ENCODE peak calls at places on chromosomes 11 and 22, in ten cellular contexts. Y is IMR-90; P is BE2C; N is activated T-cell treated with anti-CD3 and anti-CD28 coated beads, Interleukin-2, amount 50 U/mL, for 4 hours; O is aorta; B is activated CD8-positive, alpha-beta T cell treated with anti-CD3 and anti-CD28 coated beads for 36 hours; T is SJSA1; X is endothelial cell; R is kidney epithelial cell; J is LHCN-M2. K is an unnamed sample.

GRCh38 chr11:69832561-69833413 is 13.6 kb upstream of the FGF3 start:
- DNase-seq in T (no peak), N (no peak), X (no peak), O (no peak), Y (no peak), R (no peak), P (no peak), J (no peak), B (no peak), K (no peak)

GRCh38 chr11:22558638-22559037 is 67.0 kb downstream of the FANCF start:
- DNase-seq in P (peak; percentile 37), X (no peak), B (no peak), R (no peak), Y (peak; percentile 1), J (peak; percentile 1), N (no peak), O (no peak), T (no peak), K (no peak)

GRCh38 chr11:117334896-117335295 is 7.2 kb downstream of the CEP164 start:
- DNase-seq in R (no peak), J (no peak), N (no peak), P (no peak), B (no peak), T (no peak), O (no peak), Y (no peak), X (no peak), K (no peak)

GRCh38 chr11:22920939-22921565 is 60.8 kb upstream of the CCDC179 start:
- DNase-seq in P (peak; percentile 29), Y (peak; percentile 76), N (no peak), O (no peak), T (peak; percentile 11), R (peak; percentile 4), J (peak; percentile 56), X (peak; percentile 32), B (peak; percentile 30), K (peak; percentile 12)

GRCh38 chr22:29202231-29203192 is 3.2 kb upstream of the EMID1 start:
- DNase-seq in N (peak; percentile 11), B (peak; percentile 91), Y (peak; percentile 55), T (peak; percentile 99), X (peak; percentile 35), R (no peak), J (no peak), P (peak; percentile 38), O (peak; percentile 82), K (no peak)

GRCh38 chr11:45919276-45919675 is 1.6 kb upstream of the PEX16 start:
- DNase-seq in P (no peak), O (peak; percentile 51), B (no peak), Y (no peak), J (no peak), T (no peak), R (no peak), N (no peak), X (no peak), K (no peak)

GRCh38 chr22:46695346-46696224 is 42.5 kb downstream of the CERK start:
- DNase-seq in Y (no peak), T (no peak), J (no peak), N (no peak), B (no peak), X (no peak), P (no peak), O (no peak), R (no peak), K (no peak)

GRCh38 chr22:33853200-33854097 is 66.8 kb downstream of the LARGE1 start:
- DNase-seq in J (peak; percentile 83), P (no peak), O (peak; percentile 83), Y (peak; percentile 77), N (no peak), R (peak; percentile 48), T (peak; percentile 77), B (peak; percentile 4), X (no peak), K (no peak)

GRCh38 chr11:115276799-115277198 is 227.4 kb downstream of the CADM1 start:
- DNase-seq in P (peak; percentile 74), R (no peak), O (no peak), N (no peak), T (no peak), X (no peak), J (no peak), Y (no peak), B (no peak), K (no peak)

GRCh38 chr22:19515654-19516377 is 8.4 kb downstream of the CLDN5 start:
- DNase-seq in N (no peak), P (no peak), O (peak; percentile 46), J (no peak), R (no peak), X (no peak), B (no peak), Y (no peak), T (no peak), K (no peak)

GRCh38 chr11:130806746-130807145 is 109.5 kb downstream of the SNX19 start:
- DNase-seq in P (no peak), N (no peak), Y (no peak), R (no peak), T (no peak), B (no peak), O (no peak), X (no peak), J (no peak), K (no peak)

GRCh38 chr11:1085440-1086170 is 10.9 kb downstream of the MUC2 start:
- DNase-seq in T (no peak), N (no peak), J (no peak), B (no peak), R (no peak), Y (no peak), X (no peak), P (no peak), O (peak; percentile 69), K (no peak)

GRCh38 chr11:20363500-20364411 is at the start of gene HTATIP2:
- DNase-seq in O (peak; percentile 91), Y (peak; percentile 33), N (peak; percentile 72), P (peak; percentile 45), R (no peak), T (peak; percentile 72), X (peak; percentile 37), J (peak; percentile 44), B (peak; percentile 79), K (no peak)

GRCh38 chr11:120376547-120377182 is 40.5 kb downstream of the ARHGEF12 start:
- DNase-seq in O (no peak), X (no peak), P (no peak), B (no peak), J (no peak), T (no peak), R (no peak), N (no peak), Y (no peak), K (no peak)

GRCh38 chr22:45450931-45451651 is 37.6 kb downstream of the RIBC2 start:
- DNase-seq in B (no peak), P (no peak), N (no peak), R (no peak), Y (peak; percentile 97), T (no peak), X (no peak), J (peak; percentile 17), O (no peak), K (no peak)

GRCh38 chr11:86492370-86493030 is 117.8 kb downstream of the CCDC81 start:
- DNase-seq in Y (no peak), J (no peak), R (no peak), O (no peak), N (no peak), T (no peak), P (no peak), B (no peak), X (no peak), K (no peak)

GRCh38 chr11:25065711-25066110 is 568.9 kb downstream of the LUZP2 start:
- DNase-seq in J (no peak), T (no peak), Y (peak; percentile 78), O (no peak), B (no peak), R (peak; percentile 44), P (no peak), X (no peak), N (no peak), K (peak; percentile 31)

GRCh38 chr22:37633082-37633692 is 6.3 kb upstream of the SH3BP1 start:
- DNase-seq in T (no peak), R (no peak), J (peak; percentile 88), Y (no peak), N (no peak), P (no peak), O (no peak), B (peak; percentile 91), X (no peak), K (no peak)

GRCh38 chr11:128451651-128452470 is 135.5 kb downstream of the ETS1 start:
- DNase-seq in J (no peak), N (no peak), O (peak; percentile 89), T (peak; percentile 52), P (no peak), X (no peak), Y (peak; percentile 57), R (no peak), B (no peak), K (no peak)

GRCh38 chr11:78168539-78169477 is 19.6 kb downstream of the KCTD21 start:
- DNase-seq in N (no peak), B (no peak), Y (peak; percentile 88), J (peak; percentile 47), P (peak; percentile 94), R (no peak), X (peak; percentile 19), T (peak; percentile 35), O (peak; percentile 96), K (no peak)

GRCh38 chr11:120065176-120065575 is 72.7 kb downstream of the TRIM29 start:
- DNase-seq in O (no peak), T (no peak), P (no peak), B (no peak), J (no peak), X (no peak), N (no peak), Y (no peak), R (no peak), K (no peak)

GRCh38 chr22:18906896-18907295 is 776 bp downstream of the DGCR6 start:
- DNase-seq in N (no peak), P (peak; percentile 8), Y (no peak), J (no peak), O (no peak), R (no peak), T (no peak), B (no peak), X (no peak), K (no peak)

GRCh38 chr11:70073881-70074371 is 4.2 kb upstream of the ANO1 start:
- DNase-seq in Y (peak; percentile 73), T (peak; percentile 75), J (no peak), R (no peak), O (peak; percentile 80), N (no peak), B (peak; percentile 48), P (no peak), X (no peak), K (no peak)

GRCh38 chr11:85694385-85694980 is 8.5 kb upstream of the CCDC89 start:
- DNase-seq in N (no peak), B (no peak), Y (peak; percentile 71), R (no peak), J (peak; percentile 58), T (peak; percentile 11), P (no peak), X (no peak), O (no peak), K (no peak)

GRCh38 chr22:48361099-48361639 is 1466.5 kb downstream of the BRD1 start:
- DNase-seq in Y (no peak), N (no peak), P (no peak), B (no peak), X (no peak), O (no peak), T (no peak), J (no peak), R (no peak), K (no peak)

GRCh38 chr11:120929090-120929489 is 94.8 kb upstream of the TBCEL start:
- DNase-seq in X (no peak), R (peak; percentile 16), O (no peak), Y (no peak), J (peak; percentile 8), B (no peak), T (no peak), N (no peak), P (no peak), K (no peak)

GRCh38 chr11:12666905-12667304 is 7.3 kb upstream of the TEAD1 start:
- DNase-seq in N (no peak), P (no peak), T (no peak), Y (no peak), X (no peak), B (no peak), J (no peak), O (no peak), R (no peak), K (no peak)

GRCh38 chr22:22576244-22576988 is 17.4 kb upstream of the PRAME start:
- DNase-seq in P (peak; percentile 78), X (peak; percentile 84), T (peak; percentile 19), O (no peak), Y (peak; percentile 24), R (no peak), N (peak; percentile 11), B (peak; percentile 51), J (peak; percentile 30), K (no peak)